ENCODE peak calls at places on chromosomes 1 and 21, in nine cellular contexts. Q is stimulated activated CD4-positive, alpha-beta T cell treated with anti-CD3 and anti-CD28 coated beads, Interleukin-1b, Interleukin-23, amount 100 ng/mL, for 4 hours; S is glutamatergic neuron; J is H54; C is MCF 10A; X is RWPE1; N is foreskin fibroblast; F is HepG2; G is effector CD4-positive, alpha-beta T cell. E is an unnamed sample.

GRCh38 chr21:32908529-32908928 is 117.2 kb upstream of the OLIG2 start:
- DNase-seq in Q (no peak), S (no peak), J (no peak), C (no peak), X (no peak), N (no peak), F (no peak), G (no peak), E (no peak)

GRCh38 chr1:229339520-229339919 is 3.3 kb downstream of the CCSAP start:
- DNase-seq in Q (no peak), S (no peak), J (no peak), C (no peak), X (no peak), N (no peak), F (no peak), G (no peak), E (no peak)

GRCh38 chr1:30745156-30745833 is 12.3 kb downstream of the LAPTM5 start:
- DNase-seq in Q (no peak), S (no peak), J (no peak), C (no peak), X (no peak), N (no peak), F (peak; percentile 56), G (no peak), E (no peak)

GRCh38 chr1:99850458-99850974 is 355 bp downstream of the AGL start:
- DNase-seq in Q (no peak), S (no peak), J (no peak), C (no peak), X (no peak), N (peak; percentile 1), F (no peak), G (no peak), E (no peak)

GRCh38 chr1:66271216-66271903 is 262.6 kb upstream of the SGIP1 start:
- DNase-seq in Q (no peak), S (no peak), J (peak; percentile 23), C (peak; percentile 97), X (peak; percentile 87), N (peak; percentile 97), F (no peak), G (no peak), E (peak; percentile 92)

GRCh38 chr21:38297193-38297592 is 40.4 kb downstream of the KCNJ15 start:
- DNase-seq in Q (no peak), S (no peak), J (no peak), C (peak; percentile 56), X (no peak), N (peak; percentile 78), F (no peak), G (no peak), E (no peak)

GRCh38 chr1:54595956-54596498 is 27.3 kb downstream of the FAM151A start:
- DNase-seq in Q (no peak), S (no peak), J (no peak), C (no peak), X (no peak), N (no peak), F (no peak), G (no peak), E (no peak)

GRCh38 chr1:62724430-62724829 is 36.2 kb upstream of the DOCK7 start:
- DNase-seq in Q (no peak), S (no peak), J (no peak), C (no peak), X (no peak), N (peak; percentile 19), F (no peak), G (no peak), E (no peak)

GRCh38 chr1:174916846-174917245 is 82.9 kb upstream of the CACYBP start:
- DNase-seq in Q (no peak), S (no peak), J (no peak), C (no peak), X (no peak), N (no peak), F (no peak), G (no peak), E (no peak)

GRCh38 chr1:151472852-151473731 is 13.8 kb upstream of the POGZ start:
- DNase-seq in Q (no peak), S (peak; percentile 43), J (no peak), C (no peak), X (no peak), N (peak; percentile 39), F (no peak), G (no peak), E (no peak)

GRCh38 chr1:219555802-219556201 is 57.1 kb downstream of the ZC3H11B start:
- DNase-seq in Q (no peak), S (no peak), J (no peak), C (peak; percentile 86), X (peak; percentile 44), N (no peak), F (no peak), G (no peak), E (peak; percentile 97)

GRCh38 chr1:17875882-17876280 is 120.7 kb downstream of the ACTL8 start:
- DNase-seq in Q (no peak), S (no peak), J (no peak), C (no peak), X (peak; percentile 21), N (peak; percentile 68), F (no peak), G (no peak), E (no peak)

GRCh38 chr1:169387383-169387782 is 19.4 kb downstream of the BLZF1 start:
- DNase-seq in Q (no peak), S (no peak), J (no peak), C (no peak), X (no peak), N (no peak), F (no peak), G (no peak), E (no peak)

GRCh38 chr1:91804546-91805023 is 81.4 kb downstream of the TGFBR3 start:
- DNase-seq in Q (peak; percentile 29), S (no peak), J (peak; percentile 64), C (peak; percentile 88), X (peak; percentile 22), N (no peak), F (no peak), G (peak; percentile 79), E (no peak)

GRCh38 chr1:180269848-180270766 is 40.0 kb downstream of the LHX4 start:
- DNase-seq in Q (no peak), S (no peak), J (no peak), C (peak; percentile 62), X (no peak), N (no peak), F (peak; percentile 69), G (no peak), E (no peak)

GRCh38 chr1:154859786-154860153 is 10.3 kb downstream of the KCNN3 start:
- DNase-seq in Q (no peak), S (no peak), J (no peak), C (no peak), X (no peak), N (no peak), F (no peak), G (no peak), E (no peak)

GRCh38 chr1:156559086-156559796 is 13.1 kb downstream of the IQGAP3 start:
- DNase-seq in Q (no peak), S (no peak), J (no peak), C (no peak), X (no peak), N (no peak), F (no peak), G (no peak), E (no peak)

E was measured in COLO829.